ENCODE peak calls at places on chromosome 12, in ten cellular contexts. W, S, L, O, B, P, J, Q, Y and D are unnamed samples.

GRCh38 chr12:115075552-115076170 is 391.7 kb upstream of the TBX3 start:
- DNase-seq in P (no peak), W (no peak), J (no peak), L (no peak), Q (no peak), B (no peak), O (no peak), Y (no peak), S (no peak), D (no peak)

GRCh38 chr12:998020-998874 is 7.2 kb downstream of the ERC1 start:
- DNase-seq in P (no peak), O (no peak), Y (no peak), J (no peak), Q (no peak), L (no peak), S (no peak), W (no peak), B (peak), D (no peak)

GRCh38 chr12:27843714-27844245 is 63.7 kb upstream of the MANSC4 start:
- DNase-seq in J (no peak), Y (no peak), B (no peak), O (no peak), L (no peak), W (peak), P (no peak), S (no peak), Q (no peak), D (no peak)

GRCh38 chr12:51874486-51874885 is 13.4 kb upstream of the ANKRD33 start:
- DNase-seq in B (no peak), P (no peak), Y (no peak), W (no peak), O (no peak), L (no peak), S (no peak), Q (no peak), J (no peak), D (no peak)

GRCh38 chr12:110780448-110780847 is 37.8 kb upstream of the PPP1CC start:
- DNase-seq in L (peak), P (no peak), W (no peak), O (no peak), J (no peak), Q (no peak), S (no peak), Y (no peak), B (no peak), D (no peak)

GRCh38 chr12:524167-524951 is 64.6 kb downstream of the B4GALNT3 start:
- DNase-seq in L (no peak), Y (no peak), B (peak), J (no peak), Q (no peak), O (no peak), S (no peak), P (no peak), W (no peak), D (no peak)

GRCh38 chr12:116708826-116709756 is 28.8 kb downstream of the SPRING1 start:
- DNase-seq in W (peak), J (no peak), O (no peak), L (peak), Y (peak), S (peak), Q (no peak), P (peak), B (peak), D (no peak)

GRCh38 chr12:113222730-113223531 is 1.7 kb downstream of the TPCN1 start:
- DNase-seq in S (no peak), J (no peak), W (no peak), P (no peak), B (peak), Q (peak), O (no peak), L (no peak), Y (peak), D (no peak)

GRCh38 chr12:63822352-63822751 is 22.1 kb upstream of the SRGAP1 start:
- DNase-seq in O (no peak), Q (no peak), J (no peak), W (no peak), S (no peak), B (no peak), Y (no peak), P (no peak), L (no peak), D (no peak)

GRCh38 chr12:102421801-102422583 is 58.4 kb downstream of the IGF1 start:
- DNase-seq in W (no peak), S (no peak), J (no peak), Y (no peak), B (no peak), P (no peak), L (no peak), Q (no peak), O (no peak), D (no peak)

GRCh38 chr12:72872488-72872887 is 600.3 kb downstream of the TRHDE start:
- DNase-seq in S (no peak), L (no peak), B (no peak), Q (no peak), Y (no peak), P (no peak), W (peak), O (no peak), J (no peak), D (no peak)

DNA sequence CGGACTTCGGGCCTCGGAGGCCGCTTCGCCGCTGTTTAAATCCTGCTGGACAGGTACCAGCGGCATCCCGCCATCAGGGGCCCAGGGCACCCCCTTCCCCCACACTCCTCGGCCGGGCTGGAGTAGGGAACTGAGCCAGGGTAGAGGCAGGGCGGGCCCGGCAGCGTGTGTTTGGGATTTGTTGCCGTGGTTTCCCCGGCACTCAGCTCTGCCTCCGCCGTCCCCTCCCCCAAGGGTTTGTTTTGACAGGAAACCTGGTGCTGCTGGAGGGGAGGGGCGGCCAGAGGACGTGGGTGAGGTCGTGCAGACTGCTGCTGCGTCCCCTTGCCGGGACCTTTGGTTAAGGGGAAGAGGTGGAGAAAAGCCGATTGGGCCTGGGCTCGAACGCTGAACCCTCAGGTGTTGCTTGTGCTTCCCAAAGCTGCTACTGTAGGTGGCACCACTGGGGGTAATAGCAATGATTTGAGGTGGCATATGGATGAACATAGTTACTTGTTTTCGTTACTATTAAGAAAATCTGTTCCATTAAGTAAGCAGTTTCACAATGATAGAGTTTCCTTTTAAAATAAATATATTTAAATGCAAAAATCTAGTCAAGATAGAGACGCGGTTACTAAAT is 778 bp downstream of the TCP11L2 start:
- DNase-seq in S (peak), Y (peak), W (peak), B (peak), L (peak), Q (peak), P (peak), O (peak), J (peak), D (peak)
- TF ChIP-seq CTCF in S (no peak), Y (no peak), W (no peak), B (no peak), L (no peak), Q (peak), P (no peak), O (no peak), J (no peak), D (peak)

GRCh38 chr12:131850856-131851559 is 22.8 kb downstream of the MMP17 start:
- DNase-seq in O (no peak), L (no peak), P (no peak), W (peak), Y (peak), B (peak), Q (no peak), J (no peak), S (no peak), D (no peak)
- TF ChIP-seq CTCF in O (no peak), L (no peak), P (peak), W (peak), Y (peak), B (peak), Q (peak), J (peak), S (no peak), D (no peak)

GRCh38 chr12:109523071-109523470 is 45.6 kb downstream of the UBE3B start:
- DNase-seq in P (no peak), Q (no peak), J (no peak), Y (no peak), O (no peak), S (no peak), W (no peak), L (no peak), B (no peak), D (no peak)

GRCh38 chr12:109523504-109523903 is 46.1 kb downstream of the UBE3B start:
- DNase-seq in B (no peak), O (no peak), Y (no peak), S (no peak), P (no peak), Q (no peak), J (no peak), L (no peak), W (no peak), D (no peak)

GRCh38 chr12:109519787-109520186 is 42.4 kb downstream of the UBE3B start:
- DNase-seq in B (no peak), J (no peak), P (no peak), S (no peak), Y (no peak), Q (no peak), W (no peak), L (no peak), O (no peak), D (no peak)

GRCh38 chr12:109517619-109518018 is 40.2 kb downstream of the UBE3B start:
- DNase-seq in L (no peak), W (no peak), O (peak), Q (no peak), B (no peak), S (no peak), Y (no peak), P (no peak), J (no peak), D (no peak)

DNA sequence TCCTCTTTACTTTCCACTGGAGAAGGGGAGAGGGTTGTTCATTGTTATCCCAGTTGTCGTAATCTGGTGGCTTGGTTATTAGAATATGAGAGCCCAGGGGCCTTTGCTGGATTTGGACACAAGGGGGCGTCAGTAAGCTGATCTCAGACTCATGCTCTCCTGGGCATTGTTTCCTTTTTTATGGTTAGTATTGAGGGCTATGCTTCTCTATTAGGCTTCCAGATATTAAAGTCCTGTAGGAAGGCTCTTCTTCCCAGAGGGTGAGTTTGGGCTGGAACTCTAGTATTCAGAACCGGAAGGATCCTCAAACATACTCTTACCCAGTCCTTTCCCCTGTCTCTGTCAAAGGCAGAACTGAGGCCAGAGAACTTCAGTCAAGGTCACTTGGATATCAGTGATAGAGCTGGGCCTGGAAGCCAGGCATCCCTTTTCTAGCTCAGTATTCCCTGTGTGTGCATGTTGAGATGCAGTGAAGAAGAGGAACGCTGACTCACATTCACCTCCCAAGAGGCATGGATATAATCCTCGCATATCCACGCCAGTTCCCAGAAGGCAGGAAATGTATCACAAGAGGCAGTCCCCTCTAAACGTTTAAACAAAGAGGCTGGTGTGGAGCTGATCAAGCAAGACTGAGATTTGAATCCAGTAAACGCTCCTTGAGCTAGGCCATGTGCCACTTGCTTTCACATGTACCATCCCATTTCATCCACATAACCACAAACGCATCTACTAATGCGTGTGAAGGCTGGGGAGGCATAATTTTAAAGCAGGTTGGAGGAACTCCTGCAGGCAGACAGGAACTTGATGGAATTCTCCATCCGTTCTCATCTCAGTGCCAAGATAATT is 41.6 kb downstream of the UBE3B start:
- DNase-seq in B (peak), W (peak), S (peak), Q (peak), O (peak), Y (peak), P (peak), J (no peak), L (peak), D (peak)
- TF ChIP-seq CTCF in B (peak), W (peak), S (peak), Q (peak), O (peak), Y (peak), P (peak), J (peak), L (peak), D (peak)

GRCh38 chr12:132364348-132364902 is 35.0 kb upstream of the GALNT9 start:
- DNase-seq in L (no peak), S (no peak), Y (peak), J (no peak), P (no peak), Q (no peak), O (peak), W (no peak), B (no peak), D (no peak)

GRCh38 chr12:132366341-132366861 is 37.0 kb upstream of the GALNT9 start:
- DNase-seq in L (no peak), S (no peak), P (peak), Y (peak), O (peak), B (no peak), Q (no peak), J (no peak), W (peak), D (no peak)

GRCh38 chr12:132365226-132365625 is 35.8 kb upstream of the GALNT9 start:
- DNase-seq in Y (no peak), O (no peak), J (no peak), P (no peak), B (no peak), S (no peak), L (no peak), W (no peak), Q (no peak), D (no peak)

GRCh38 chr12:132367852-132368251 is 38.5 kb upstream of the GALNT9 start:
- DNase-seq in O (no peak), Y (no peak), Q (no peak), J (no peak), L (no peak), S (no peak), B (no peak), P (no peak), W (no peak), D (no peak)

GRCh38 chr12:132367401-132367851 is 38.0 kb upstream of the GALNT9 start:
- DNase-seq in B (peak), L (no peak), S (no peak), P (no peak), Y (peak), O (peak), W (no peak), Q (no peak), J (no peak), D (no peak)
- TF ChIP-seq CTCF in B (no peak), L (no peak), S (no peak), P (no peak), Y (no peak), O (no peak), W (no peak), Q (no peak), J (no peak), D (no peak)

GRCh38 chr12:78086553-78087362 is 256.1 kb downstream of the NAV3 start:
- DNase-seq in L (no peak), Q (no peak), S (no peak), Y (no peak), O (no peak), W (no peak), P (no peak), B (no peak), J (no peak), D (no peak)
- TF ChIP-seq CTCF in L (no peak), Q (no peak), S (peak), Y (no peak), O (peak), W (peak), P (peak), B (no peak), J (peak), D (no peak)

DNA sequence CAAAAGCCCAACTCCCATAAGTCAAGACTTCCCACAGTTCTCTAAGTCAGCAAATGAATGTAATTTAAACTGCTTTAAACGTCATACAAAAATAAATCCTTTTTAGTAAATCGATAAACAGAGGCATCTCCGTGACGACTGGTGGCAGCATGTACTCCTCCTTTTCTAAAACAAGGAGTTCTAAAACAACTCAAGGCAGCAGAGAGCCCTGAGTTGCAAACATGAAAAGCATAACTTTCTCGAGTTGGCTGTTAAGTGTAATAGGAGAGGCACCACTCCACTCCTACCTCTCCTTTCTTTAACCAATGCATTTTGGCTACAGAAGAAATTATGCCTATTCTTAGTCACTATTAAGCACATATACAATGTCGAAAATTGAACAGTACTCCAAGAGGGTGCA is 22.0 kb downstream of the LTBR start:
- DNase-seq in L (no peak), J (no peak), Y (no peak), B (no peak), Q (no peak), W (no peak), P (no peak), S (no peak), O (no peak), D (no peak)
- TF ChIP-seq CTCF in L (no peak), J (no peak), Y (no peak), B (no peak), Q (no peak), W (no peak), P (no peak), S (no peak), O (no peak), D (no peak)